ENCODE peak calls at places on chromosomes 11 and 22, in ten cellular contexts. One of them, this sample, is unnamed.

GRCh38 chr11:12897390-12897789 is 111.7 kb upstream of the RASSF10 start:
- DNase-seq in uterus: no peak
- DNase-seq in spleen: no peak
- DNase-seq in endodermal cell: no peak
- DNase-seq in GM23248: no peak
- DNase-seq in HAP-1: no peak
- DNase-seq in BJ: no peak
- DNase-seq in mammary epithelial cell: no peak
- DNase-seq in tibial artery: peak; percentile 73
- DNase-seq in thoracic aorta: peak; percentile 16
- DNase-seq in this sample: no peak

GRCh38 chr11:42901084-42901483 is 410.7 kb upstream of the API5 start:
- DNase-seq in uterus: no peak
- DNase-seq in spleen: no peak
- DNase-seq in endodermal cell: no peak
- DNase-seq in GM23248: no peak
- DNase-seq in HAP-1: no peak
- DNase-seq in BJ: no peak
- DNase-seq in mammary epithelial cell: no peak
- DNase-seq in tibial artery: no peak
- DNase-seq in thoracic aorta: no peak
- DNase-seq in this sample: no peak

GRCh38 chr11:67282155-67282875 is 6.8 kb upstream of the ANKRD13D start:
- DNase-seq in uterus: no peak
- DNase-seq in spleen: peak; percentile 76
- DNase-seq in endodermal cell: no peak
- DNase-seq in GM23248: no peak
- DNase-seq in HAP-1: no peak
- DNase-seq in BJ: no peak
- DNase-seq in mammary epithelial cell: no peak
- DNase-seq in tibial artery: peak; percentile 64
- DNase-seq in thoracic aorta: no peak
- DNase-seq in this sample: no peak

GRCh38 chr11:14971865-14972580 is at the start of gene CALCA:
- DNase-seq in uterus: no peak
- DNase-seq in spleen: no peak
- DNase-seq in endodermal cell: peak; percentile 75
- DNase-seq in GM23248: peak; percentile 21
- DNase-seq in HAP-1: no peak
- DNase-seq in BJ: no peak
- DNase-seq in mammary epithelial cell: no peak
- DNase-seq in tibial artery: no peak
- DNase-seq in thoracic aorta: no peak
- DNase-seq in this sample: no peak

GRCh38 chr22:45775062-45775461 is 103.4 kb downstream of the ATXN10 start:
- DNase-seq in uterus: no peak
- DNase-seq in spleen: no peak
- DNase-seq in endodermal cell: no peak
- DNase-seq in GM23248: no peak
- DNase-seq in HAP-1: no peak
- DNase-seq in BJ: no peak
- DNase-seq in mammary epithelial cell: no peak
- DNase-seq in tibial artery: no peak
- DNase-seq in thoracic aorta: no peak
- DNase-seq in this sample: no peak

GRCh38 chr11:70112017-70112434 is 33.9 kb downstream of the ANO1 start:
- DNase-seq in uterus: no peak
- DNase-seq in spleen: no peak
- DNase-seq in endodermal cell: no peak
- DNase-seq in GM23248: peak; percentile 23
- DNase-seq in HAP-1: no peak
- DNase-seq in BJ: no peak
- DNase-seq in mammary epithelial cell: no peak
- DNase-seq in tibial artery: no peak
- DNase-seq in thoracic aorta: no peak
- DNase-seq in this sample: peak; percentile 60

GRCh38 chr22:46293591-46294260 is 2.9 kb upstream of the GTSE1 start:
- DNase-seq in uterus: no peak
- DNase-seq in spleen: peak; percentile 84
- DNase-seq in endodermal cell: no peak
- DNase-seq in GM23248: peak; percentile 83
- DNase-seq in HAP-1: no peak
- DNase-seq in BJ: no peak
- DNase-seq in mammary epithelial cell: no peak
- DNase-seq in tibial artery: peak; percentile 80
- DNase-seq in thoracic aorta: no peak
- DNase-seq in this sample: no peak

GRCh38 chr11:71263391-71263790 is 11.0 kb upstream of the SHANK2 start:
- DNase-seq in uterus: no peak
- DNase-seq in spleen: no peak
- DNase-seq in endodermal cell: no peak
- DNase-seq in GM23248: peak; percentile 45
- DNase-seq in HAP-1: no peak
- DNase-seq in BJ: no peak
- DNase-seq in mammary epithelial cell: no peak
- DNase-seq in tibial artery: no peak
- DNase-seq in thoracic aorta: no peak
- DNase-seq in this sample: no peak

GRCh38 chr11:82733444-82734119 is at the start of gene FAM181B:
- DNase-seq in uterus: peak; percentile 57
- DNase-seq in spleen: peak; percentile 84
- DNase-seq in endodermal cell: peak; percentile 94
- DNase-seq in GM23248: peak; percentile 44
- DNase-seq in HAP-1: peak; percentile 83
- DNase-seq in BJ: no peak
- DNase-seq in mammary epithelial cell: peak; percentile 32
- DNase-seq in tibial artery: peak; percentile 75
- DNase-seq in thoracic aorta: peak; percentile 25
- DNase-seq in this sample: no peak

GRCh38 chr11:122863704-122864326 is 18.7 kb upstream of the JHY start:
- DNase-seq in uterus: peak; percentile 38
- DNase-seq in spleen: no peak
- DNase-seq in endodermal cell: peak; percentile 72
- DNase-seq in GM23248: peak; percentile 75
- DNase-seq in HAP-1: peak; percentile 68
- DNase-seq in BJ: no peak
- DNase-seq in mammary epithelial cell: no peak
- DNase-seq in tibial artery: no peak
- DNase-seq in thoracic aorta: no peak
- DNase-seq in this sample: peak; percentile 44

GRCh38 chr11:1221848-1222311 is 986 bp upstream of the MUC5B start:
- DNase-seq in uterus: no peak
- DNase-seq in spleen: peak; percentile 48
- DNase-seq in endodermal cell: peak; percentile 45
- DNase-seq in GM23248: no peak
- DNase-seq in HAP-1: no peak
- DNase-seq in BJ: no peak
- DNase-seq in mammary epithelial cell: no peak
- DNase-seq in tibial artery: peak; percentile 59
- DNase-seq in thoracic aorta: no peak
- DNase-seq in this sample: no peak

GRCh38 chr11:61567286-61568061 is 13.4 kb downstream of the SYT7 start:
- DNase-seq in uterus: peak; percentile 81
- DNase-seq in spleen: peak; percentile 85
- DNase-seq in endodermal cell: peak; percentile 97
- DNase-seq in GM23248: peak; percentile 85
- DNase-seq in HAP-1: peak; percentile 92
- DNase-seq in BJ: no peak
- DNase-seq in mammary epithelial cell: peak; percentile 70
- DNase-seq in tibial artery: no peak
- DNase-seq in thoracic aorta: no peak
- DNase-seq in this sample: peak; percentile 82

GRCh38 chr11:17171342-17171741 is 36.4 kb downstream of the PIK3C2A start:
- DNase-seq in uterus: no peak
- DNase-seq in spleen: no peak
- DNase-seq in endodermal cell: no peak
- DNase-seq in GM23248: peak; percentile 65
- DNase-seq in HAP-1: no peak
- DNase-seq in BJ: peak; percentile 17
- DNase-seq in mammary epithelial cell: no peak
- DNase-seq in tibial artery: no peak
- DNase-seq in thoracic aorta: no peak
- DNase-seq in this sample: no peak

GRCh38 chr22:30205281-30206115 is 41.1 kb downstream of the LIF start:
- DNase-seq in uterus: peak; percentile 66
- DNase-seq in spleen: no peak
- DNase-seq in endodermal cell: no peak
- DNase-seq in GM23248: peak; percentile 97
- DNase-seq in HAP-1: no peak
- DNase-seq in BJ: peak; percentile 94
- DNase-seq in mammary epithelial cell: peak; percentile 99
- DNase-seq in tibial artery: peak; percentile 73
- DNase-seq in thoracic aorta: no peak
- DNase-seq in this sample: peak; percentile 79

GRCh38 chr11:56905936-56906335 is 82.8 kb upstream of the OR5AK2 start:
- DNase-seq in uterus: no peak
- DNase-seq in spleen: no peak
- DNase-seq in endodermal cell: no peak
- DNase-seq in GM23248: no peak
- DNase-seq in HAP-1: no peak
- DNase-seq in BJ: no peak
- DNase-seq in mammary epithelial cell: peak; percentile 88
- DNase-seq in tibial artery: no peak
- DNase-seq in thoracic aorta: no peak
- DNase-seq in this sample: no peak

GRCh38 chr11:130424613-130425140 is 3.7 kb downstream of the ADAMTS8 start:
- DNase-seq in uterus: no peak
- DNase-seq in spleen: no peak
- DNase-seq in endodermal cell: no peak
- DNase-seq in GM23248: no peak
- DNase-seq in HAP-1: no peak
- DNase-seq in BJ: no peak
- DNase-seq in mammary epithelial cell: no peak
- DNase-seq in tibial artery: no peak
- DNase-seq in thoracic aorta: no peak
- DNase-seq in this sample: no peak
- H3K27me3 ChIP-seq in uterus: no peaks in the 10 kb centered on the region
- H3K27me3 ChIP-seq in spleen: peaks cover 65% of the 10 kb centered on the region
- H3K27me3 ChIP-seq in endodermal cell: peaks cover 35% of the 10 kb centered on the region
- H3K27me3 ChIP-seq in GM23248: peaks cover 29% of the 10 kb centered on the region
- H3K27me3 ChIP-seq in HAP-1: peaks cover 54% of the 10 kb centered on the region
- H3K27me3 ChIP-seq in BJ: peaks cover 61% of the 10 kb centered on the region
- H3K27me3 ChIP-seq in mammary epithelial cell: peaks cover 32% of the 10 kb centered on the region
- H3K27me3 ChIP-seq in tibial artery: no peaks in the 10 kb centered on the region
- H3K27me3 ChIP-seq in thoracic aorta: no peaks in the 10 kb centered on the region
- H3K27me3 ChIP-seq in this sample: peaks cover 18% of the 10 kb centered on the region

DNA sequence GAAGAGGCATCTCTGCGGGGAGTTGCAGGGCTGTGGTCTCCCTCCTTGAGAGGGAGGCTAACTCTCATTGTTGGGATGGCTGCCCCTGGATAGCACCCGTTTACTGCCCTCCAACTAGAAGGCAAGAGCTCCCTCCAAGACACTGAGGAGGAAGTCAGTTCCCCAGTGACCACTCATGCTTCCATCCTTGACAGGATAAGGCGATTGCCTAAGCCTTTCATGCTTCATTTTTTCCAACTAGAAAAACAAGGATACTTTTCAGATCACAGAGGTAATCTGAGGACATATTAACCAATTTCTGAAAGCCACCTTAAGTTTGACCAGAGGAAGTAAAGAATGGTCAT is 186.6 kb downstream of the MAML2 start:
- DNase-seq in uterus: no peak
- DNase-seq in spleen: no peak
- DNase-seq in endodermal cell: no peak
- DNase-seq in GM23248: peak; percentile 88
- DNase-seq in HAP-1: no peak
- DNase-seq in BJ: no peak
- DNase-seq in mammary epithelial cell: no peak
- DNase-seq in tibial artery: no peak
- DNase-seq in thoracic aorta: no peak
- DNase-seq in this sample: no peak
- H3K4me3 ChIP-seq in uterus: no peak overlapping the region
- H3K4me3 ChIP-seq in spleen: no peak overlapping the region
- H3K4me3 ChIP-seq in endodermal cell: no peak overlapping the region
- H3K4me3 ChIP-seq in GM23248: peak overlapping the region; percentile 58
- H3K4me3 ChIP-seq in HAP-1: no peak overlapping the region
- H3K4me3 ChIP-seq in BJ: no peak overlapping the region
- H3K4me3 ChIP-seq in mammary epithelial cell: no peak overlapping the region
- H3K4me3 ChIP-seq in tibial artery: no peak overlapping the region
- H3K4me3 ChIP-seq in thoracic aorta: peak overlapping the region; percentile 25
- H3K4me3 ChIP-seq in this sample: no peak overlapping the region

GRCh38 chr22:21759631-21760030 is 24.0 kb upstream of the YPEL1 start:
- DNase-seq in uterus: no peak
- DNase-seq in spleen: peak; percentile 18
- DNase-seq in endodermal cell: no peak
- DNase-seq in GM23248: no peak
- DNase-seq in HAP-1: no peak
- DNase-seq in BJ: no peak
- DNase-seq in mammary epithelial cell: no peak
- DNase-seq in tibial artery: no peak
- DNase-seq in thoracic aorta: no peak
- DNase-seq in this sample: no peak
- H3K36me3 ChIP-seq in uterus: no peaks in the 10 kb centered on the region
- H3K36me3 ChIP-seq in spleen: peaks cover 100% of the 10 kb centered on the region
- H3K36me3 ChIP-seq in endodermal cell: peaks cover 70% of the 10 kb centered on the region
- H3K36me3 ChIP-seq in GM23248: peaks cover 26% of the 10 kb centered on the region
- H3K36me3 ChIP-seq in HAP-1: peaks cover 36% of the 10 kb centered on the region
- H3K36me3 ChIP-seq in BJ: peaks cover 11% of the 10 kb centered on the region
- H3K36me3 ChIP-seq in mammary epithelial cell: peaks cover 23% of the 10 kb centered on the region
- H3K36me3 ChIP-seq in tibial artery: peaks cover 78% of the 10 kb centered on the region
- H3K36me3 ChIP-seq in thoracic aorta: peaks cover 18% of the 10 kb centered on the region
- H3K36me3 ChIP-seq in this sample: peaks cover 30% of the 10 kb centered on the region

GRCh38 chr11:62921573-62922188 is 518 bp upstream of the CHRM1 start:
- DNase-seq in uterus: no peak
- DNase-seq in spleen: peak; percentile 59
- DNase-seq in endodermal cell: peak; percentile 55
- DNase-seq in GM23248: peak; percentile 78
- DNase-seq in HAP-1: no peak
- DNase-seq in BJ: no peak
- DNase-seq in mammary epithelial cell: no peak
- DNase-seq in tibial artery: no peak
- DNase-seq in thoracic aorta: no peak
- DNase-seq in this sample: no peak
- H3K27me3 ChIP-seq in uterus: peaks cover 20% of the 10 kb centered on the region
- H3K27me3 ChIP-seq in spleen: peaks cover 59% of the 10 kb centered on the region
- H3K27me3 ChIP-seq in endodermal cell: peaks cover 49% of the 10 kb centered on the region
- H3K27me3 ChIP-seq in GM23248: peaks cover 10% of the 10 kb centered on the region
- H3K27me3 ChIP-seq in HAP-1: peaks cover 6% of the 10 kb centered on the region
- H3K27me3 ChIP-seq in BJ: peaks cover 21% of the 10 kb centered on the region
- H3K27me3 ChIP-seq in mammary epithelial cell: peaks cover 29% of the 10 kb centered on the region
- H3K27me3 ChIP-seq in tibial artery: no peaks in the 10 kb centered on the region
- H3K27me3 ChIP-seq in thoracic aorta: peaks cover 11% of the 10 kb centered on the region
- H3K27me3 ChIP-seq in this sample: peaks cover 6% of the 10 kb centered on the region

DNA sequence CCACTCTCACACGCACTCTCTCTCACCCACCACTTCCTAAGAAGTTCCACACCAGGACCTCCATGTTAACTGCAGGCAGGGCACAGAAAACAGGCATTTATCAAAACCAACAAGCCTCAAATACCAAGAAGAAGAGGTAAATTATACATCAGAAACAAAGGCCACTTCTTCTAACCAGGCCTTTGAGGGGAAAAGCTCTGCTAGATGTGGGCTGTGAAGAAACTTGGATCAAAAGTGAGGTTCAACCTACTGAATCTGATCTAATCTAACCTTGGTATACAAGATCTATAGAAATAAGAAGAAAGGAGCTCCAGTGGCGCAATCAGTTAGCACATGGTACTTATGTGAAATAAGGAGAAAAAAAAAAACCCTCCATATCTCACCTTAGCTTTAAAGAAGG is 91.9 kb downstream of the FAM168A start:
- DNase-seq in uterus: no peak
- DNase-seq in spleen: no peak
- DNase-seq in endodermal cell: no peak
- DNase-seq in GM23248: no peak
- DNase-seq in HAP-1: no peak
- DNase-seq in BJ: no peak
- DNase-seq in mammary epithelial cell: no peak
- DNase-seq in tibial artery: no peak
- DNase-seq in thoracic aorta: no peak
- DNase-seq in this sample: no peak
- H3K4me3 ChIP-seq in uterus: no peak overlapping the region
- H3K4me3 ChIP-seq in spleen: no peak overlapping the region
- H3K4me3 ChIP-seq in endodermal cell: no peak overlapping the region
- H3K4me3 ChIP-seq in GM23248: no peak overlapping the region
- H3K4me3 ChIP-seq in HAP-1: no peak overlapping the region
- H3K4me3 ChIP-seq in BJ: no peak overlapping the region
- H3K4me3 ChIP-seq in mammary epithelial cell: no peak overlapping the region
- H3K4me3 ChIP-seq in tibial artery: no peak overlapping the region
- H3K4me3 ChIP-seq in thoracic aorta: no peak overlapping the region
- H3K4me3 ChIP-seq in this sample: no peak overlapping the region